ENCODE peak calls at places on chromosome 5, in nine cellular contexts. O is DMS 273 treated with DMSO at 0.1 percent for 48 hours; F is left ventricle myocardium inferior; L is fibroblast of the aortic adventitia; B is stimulated activated CD4-positive, alpha-beta T cell treated with anti-CD3 and anti-CD28 coated beads, Interleukin-4, amount 100 ng/mL, for 24 hours; A is kidney glomerular epithelial cell; G is globus pallidus; M is nucleus accumbens; T is lower leg skin. V is an unnamed sample.

GRCh38 chr5:139678751-139679750 is 30.9 kb downstream of the CXXC5 start:
- DNase-seq in A (no peak), F (no peak), O (peak), B (no peak), L (peak), M (peak), G (peak), T (no peak), V (no peak)

GRCh38 chr5:139178948-139179347 is 19.2 kb downstream of the SIL1 start:
- DNase-seq in B (no peak), O (peak), A (no peak), T (no peak), L (peak), M (no peak), F (no peak), G (no peak), V (peak)

GRCh38 chr5:179224741-179225140 is 120.5 kb downstream of the ADAMTS2 start:
- DNase-seq in L (no peak), M (no peak), O (no peak), F (no peak), T (peak), G (no peak), A (no peak), B (no peak), V (no peak)

GRCh38 chr5:93381057-93381456 is 200.0 kb downstream of the NR2F1-AS1 start:
- DNase-seq in B (no peak), O (no peak), F (no peak), A (no peak), L (no peak), G (no peak), T (no peak), M (no peak), V (no peak)

GRCh38 chr5:137254153-137254552 is 245.0 kb downstream of the SPOCK1 start:
- DNase-seq in L (peak), F (no peak), O (no peak), G (no peak), M (no peak), B (no peak), A (no peak), T (no peak), V (peak)

GRCh38 chr5:151315998-151316597 is 12.5 kb upstream of the SLC36A3 start:
- DNase-seq in L (peak), M (peak), O (peak), T (peak), A (peak), G (peak), F (peak), B (peak), V (peak)

GRCh38 chr5:65248896-65249295 is 232.8 kb downstream of the ADAMTS6 start:
- DNase-seq in B (no peak), L (no peak), A (no peak), F (no peak), M (no peak), O (no peak), G (no peak), T (no peak), V (no peak)

GRCh38 chr5:121156565-121156964 is 692.5 kb downstream of the PRR16 start:
- DNase-seq in B (no peak), O (no peak), A (no peak), L (no peak), G (no peak), F (no peak), M (no peak), T (no peak), V (no peak)

GRCh38 chr5:159175547-159175946 is 33.8 kb downstream of the RNF145 start:
- DNase-seq in M (no peak), T (no peak), B (no peak), G (no peak), O (no peak), F (no peak), A (no peak), L (peak), V (peak)

GRCh38 chr5:133662578-133662977 is 50.2 kb upstream of the FSTL4 start:
- DNase-seq in T (peak), L (no peak), A (no peak), B (no peak), O (no peak), M (no peak), G (no peak), F (no peak), V (no peak)

GRCh38 chr5:1787472-1788047 is 12.1 kb downstream of the MRPL36 start:
- DNase-seq in T (no peak), F (no peak), L (no peak), M (no peak), O (no peak), A (no peak), G (no peak), B (no peak), V (no peak)

GRCh38 chr5:65696892-65697291 is 25.0 kb downstream of the SGTB start:
- DNase-seq in A (no peak), G (peak), T (no peak), M (no peak), L (peak), O (no peak), F (no peak), B (no peak), V (peak)

GRCh38 chr5:111254613-111255012 is 30.4 kb downstream of the CAMK4 start:
- DNase-seq in F (no peak), M (no peak), T (no peak), B (peak), L (peak), G (no peak), O (peak), A (no peak), V (no peak)

GRCh38 chr5:37834542-37835399 is 5.1 kb downstream of the GDNF start:
- DNase-seq in T (no peak), L (no peak), F (no peak), M (no peak), B (no peak), O (no peak), G (peak), A (no peak), V (no peak)

GRCh38 chr5:154523704-154524103 is 45.7 kb upstream of the HAND1 start:
- DNase-seq in L (peak), T (no peak), B (no peak), G (no peak), M (no peak), O (no peak), F (no peak), A (peak), V (no peak)

GRCh38 chr5:8500426-8500825 is 631.5 kb downstream of the MTRR start:
- DNase-seq in O (no peak), B (no peak), L (peak), F (no peak), A (no peak), M (no peak), G (no peak), T (no peak), V (peak)

GRCh38 chr5:108629779-108630178 is 117.9 kb upstream of the FER start:
- DNase-seq in A (no peak), L (no peak), F (no peak), T (no peak), B (no peak), M (no peak), G (no peak), O (peak), V (no peak)

GRCh38 chr5:2999926-3000325 is 248.4 kb upstream of the IRX2 start:
- DNase-seq in T (peak), A (no peak), F (no peak), G (no peak), M (no peak), L (no peak), O (no peak), B (no peak), V (no peak)

GRCh38 chr5:17221843-17222614 is 4.6 kb downstream of the BASP1 start:
- DNase-seq in T (no peak), O (no peak), A (no peak), L (no peak), G (no peak), M (no peak), B (no peak), F (no peak), V (peak)

GRCh38 chr5:136374003-136374402 is 8.7 kb upstream of the TRPC7 start:
- DNase-seq in F (no peak), L (peak), O (no peak), G (no peak), T (no peak), B (no peak), M (no peak), A (peak), V (peak)

GRCh38 chr5:67287795-67288194 is 91.2 kb upstream of the CD180 start:
- DNase-seq in T (no peak), A (peak), G (no peak), B (no peak), M (no peak), F (no peak), O (no peak), L (peak), V (peak)

GRCh38 chr5:153480401-153480800 is 10.1 kb upstream of the GRIA1 start:
- DNase-seq in G (no peak), L (peak), A (no peak), T (no peak), M (no peak), O (no peak), F (no peak), B (no peak), V (peak)

GRCh38 chr5:119478781-119479180 is 26.5 kb downstream of the HSD17B4 start:
- DNase-seq in M (no peak), F (no peak), A (no peak), O (no peak), B (no peak), L (no peak), T (no peak), G (no peak), V (no peak)

GRCh38 chr5:151063136-151063544 is 17.7 kb downstream of the TNIP1 start:
- DNase-seq in L (peak), F (no peak), A (peak), B (no peak), M (no peak), O (no peak), G (no peak), T (no peak), V (peak)

GRCh38 chr5:151104795-151105194 is 24.0 kb upstream of the TNIP1 start:
- DNase-seq in F (peak), B (no peak), O (no peak), T (peak), G (no peak), A (no peak), L (peak), M (no peak), V (peak)

GRCh38 chr5:3105581-3105980 is 354.1 kb upstream of the IRX2 start:
- DNase-seq in B (no peak), M (no peak), O (no peak), F (no peak), A (no peak), G (no peak), T (peak), L (no peak), V (no peak)

GRCh38 chr5:89342106-89342876 is 459.3 kb upstream of the MEF2C start:
- DNase-seq in T (no peak), L (peak), M (no peak), G (no peak), A (no peak), B (no peak), F (no peak), O (no peak), V (peak)

GRCh38 chr5:14110196-14110595 is 32.9 kb upstream of the TRIO start:
- DNase-seq in T (no peak), O (no peak), M (no peak), F (no peak), L (peak), G (no peak), B (no peak), A (no peak), V (peak)

GRCh38 chr5:21219255-21219654 is 1231.3 kb upstream of the CDH18 start:
- DNase-seq in O (no peak), M (no peak), L (no peak), T (no peak), F (no peak), A (no peak), B (no peak), G (no peak), V (no peak)

GRCh38 chr5:32692066-32692746 is 18.9 kb upstream of the NPR3 start:
- DNase-seq in O (no peak), M (no peak), T (no peak), A (peak), G (no peak), F (no peak), L (peak), B (no peak), V (peak)

GRCh38 chr5:82352146-82352791 is 74.1 kb upstream of the RPS23 start:
- DNase-seq in A (no peak), G (no peak), B (no peak), M (no peak), O (no peak), T (no peak), F (no peak), L (peak), V (peak)